ENCODE peak calls at places on chromosomes 13 and 19, in eight cellular contexts. K is CD8-positive, alpha-beta memory T cell; R is osteoblast; M is heart right ventricle; U is heart left ventricle; H is ascending aorta; G is cardiac muscle cell; B is IMR-90. C is an unnamed sample. For H3K4me1, the result is how much of the 10 kb centered on the place peaks cover.

GRCh38 chr19:18417250-18418033 is 1.8 kb upstream of the SSBP4 start:
- DNase-seq in K (peak), R (peak), M (peak), U (peak), H (no peak), G (peak), B (peak), C (no peak)

GRCh38 chr13:102606537-102607309 is 9.9 kb downstream of the TPP2 start:
- DNase-seq in K (no peak), R (no peak), M (no peak), U (no peak), H (no peak), G (no peak), B (no peak), C (no peak)

GRCh38 chr13:76829572-76830327 is 56.5 kb downstream of the KCTD12 start:
- DNase-seq in K (no peak), R (no peak), M (peak), U (peak), H (no peak), G (no peak), B (no peak), C (no peak)

GRCh38 chr19:48123907-48124675 is 13.5 kb upstream of the PLA2G4C start:
- DNase-seq in K (no peak), R (peak), M (no peak), U (no peak), H (no peak), G (no peak), B (peak), C (no peak)

GRCh38 chr19:3734310-3734600 is 26.1 kb downstream of the TJP3 start:
- DNase-seq in K (no peak), R (peak), M (no peak), U (no peak), H (no peak), G (no peak), B (no peak), C (no peak)

GRCh38 chr13:65582160-65582559 is 1648.0 kb downstream of the PCDH9 start:
- DNase-seq in K (no peak), R (no peak), M (no peak), U (no peak), H (no peak), G (no peak), B (no peak), C (no peak)

GRCh38 chr19:13764101-13764807 is at the start of gene MRI1:
- DNase-seq in K (peak), R (peak), M (peak), U (peak), H (no peak), G (peak), B (peak), C (peak)

GRCh38 chr19:5804516-5805464 is at the start of gene NRTN:
- DNase-seq in K (peak), R (no peak), M (no peak), U (peak), H (no peak), G (peak), B (no peak), C (no peak)

GRCh38 chr13:59472134-59472533 is 691.6 kb downstream of the DIAPH3 start:
- DNase-seq in K (no peak), R (no peak), M (no peak), U (no peak), H (no peak), G (no peak), B (peak), C (no peak)

GRCh38 chr19:38690832-38691231 is 43.4 kb downstream of the ACTN4 start:
- DNase-seq in K (no peak), R (peak), M (no peak), U (no peak), H (no peak), G (no peak), B (no peak), C (no peak)

GRCh38 chr19:38691938-38692457 is 44.5 kb downstream of the ACTN4 start:
- DNase-seq in K (no peak), R (peak), M (no peak), U (peak), H (peak), G (no peak), B (peak), C (no peak)

GRCh38 chr19:38687837-38688378 is 40.5 kb downstream of the ACTN4 start:
- DNase-seq in K (no peak), R (peak), M (no peak), U (no peak), H (no peak), G (no peak), B (no peak), C (no peak)

GRCh38 chr19:38692458-38693379 is 45.3 kb downstream of the ACTN4 start:
- DNase-seq in K (no peak), R (peak), M (no peak), U (peak), H (no peak), G (no peak), B (no peak), C (no peak)

DNA sequence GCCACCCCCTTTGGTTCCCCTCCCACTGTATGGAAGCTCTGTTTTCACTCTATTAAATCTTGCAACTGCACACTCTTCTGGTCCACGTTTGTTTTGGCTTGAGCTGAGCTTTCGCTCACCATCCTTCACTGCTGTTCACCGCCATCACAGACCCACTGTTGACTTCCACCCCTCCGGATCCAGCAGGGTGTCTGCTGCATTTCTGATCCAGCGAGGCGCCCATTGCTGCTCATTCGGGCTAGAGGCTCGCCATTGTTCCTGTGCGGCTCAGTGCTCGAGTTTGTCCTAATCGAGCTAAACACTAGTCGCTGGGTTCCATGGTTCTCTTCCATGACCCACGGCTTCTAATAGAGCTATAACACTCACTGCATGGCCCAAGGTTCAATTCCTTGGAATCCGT is 42.7 kb downstream of the ACTN4 start:
- DNase-seq in K (no peak), R (no peak), M (no peak), U (no peak), H (no peak), G (no peak), B (no peak), C (no peak)
- H3K4me1 ChIP-seq in K (half or more), R (half or more), M (half or more), U (half or more), H (under half), G (under half), B (under half), C (half or more)

GRCh38 chr19:35124098-35125060 is 8.8 kb downstream of the FXYD3 start:
- DNase-seq in K (peak), R (peak), M (peak), U (peak), H (peak), G (no peak), B (peak), C (peak)

GRCh38 chr19:35123573-35123972 is 8.0 kb downstream of the FXYD3 start:
- DNase-seq in K (no peak), R (peak), M (no peak), U (no peak), H (peak), G (no peak), B (no peak), C (peak)

GRCh38 chr19:35120898-35121297 is 5.3 kb downstream of the FXYD3 start:
- DNase-seq in K (no peak), R (peak), M (no peak), U (no peak), H (no peak), G (no peak), B (no peak), C (no peak)

GRCh38 chr19:35125270-35125717 is 9.6 kb downstream of the LGI4 start:
- DNase-seq in K (no peak), R (no peak), M (no peak), U (no peak), H (no peak), G (no peak), B (no peak), C (no peak)

DNA sequence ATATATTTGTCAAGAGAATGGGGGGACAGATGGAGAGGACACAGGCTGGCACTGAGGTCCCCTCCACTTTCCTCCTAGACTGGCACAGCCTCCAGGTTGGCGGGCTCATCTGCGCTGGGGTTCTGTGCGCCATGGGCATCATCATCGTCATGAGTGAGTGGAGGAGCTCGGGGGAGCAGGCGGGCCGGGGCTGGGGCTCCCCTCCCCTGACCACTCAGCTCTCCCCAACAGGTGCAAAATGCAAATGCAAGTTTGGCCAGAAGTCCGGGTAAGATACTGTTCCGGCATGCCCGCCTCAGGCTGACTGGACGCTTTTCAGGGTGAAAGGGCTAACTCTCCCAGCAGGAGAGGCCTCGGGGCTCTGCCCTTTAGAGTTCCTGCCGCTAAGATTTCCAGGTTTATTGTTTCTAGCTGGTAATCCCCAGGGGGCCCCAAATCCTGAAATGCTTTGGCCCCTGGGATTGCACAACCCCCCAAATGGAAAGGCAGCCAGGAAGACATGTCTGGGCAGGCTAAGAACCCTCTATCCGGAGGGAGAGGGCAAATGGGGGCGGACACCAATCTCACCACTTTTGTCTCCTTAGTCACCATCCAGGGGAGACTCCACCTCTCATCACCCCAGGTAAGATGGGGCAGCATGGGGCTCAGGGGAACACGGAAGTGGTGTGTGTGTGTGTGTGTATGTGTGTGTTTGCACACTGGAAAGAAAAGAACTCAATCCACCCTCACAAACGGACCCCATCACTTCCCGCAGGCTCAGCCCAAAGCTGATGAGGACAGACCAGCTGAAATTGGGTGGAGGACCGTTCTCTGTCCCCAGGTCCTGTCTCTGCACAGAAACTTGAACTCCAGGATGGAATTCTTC is 7.3 kb downstream of the FXYD3 start:
- DNase-seq in K (no peak), R (peak), M (no peak), U (no peak), H (no peak), G (no peak), B (no peak), C (no peak)
- H3K4me1 ChIP-seq in K (under half), R (under half), M (under half), U (under half), H (under half), G (under half), B (under half), C (half or more)

DNA sequence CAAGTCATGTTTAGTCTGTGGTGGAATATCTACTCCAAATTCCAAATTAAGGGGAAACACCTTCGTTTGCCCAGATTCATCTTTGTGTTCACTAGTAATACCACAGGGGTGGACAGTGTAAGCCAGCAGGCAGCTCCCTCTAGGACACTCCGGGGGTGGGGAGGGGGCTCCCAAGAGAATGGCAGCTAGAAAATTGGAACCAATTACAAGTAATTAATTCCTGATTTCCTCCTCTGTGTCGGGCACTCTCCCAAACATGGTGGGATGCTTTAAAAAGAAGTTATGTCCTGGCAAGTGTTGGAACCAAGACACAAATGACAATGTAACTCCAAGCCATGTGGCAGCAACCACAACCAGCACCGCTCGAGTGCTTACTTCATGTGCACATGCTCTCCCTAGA is 5.9 kb downstream of the COL4A1 start:
- DNase-seq in K (no peak), R (no peak), M (no peak), U (no peak), H (no peak), G (no peak), B (no peak), C (no peak)
- H3K4me1 ChIP-seq in K (under half), R (under half), M (half or more), U (half or more), H (under half), G (under half), B (under half), C (under half)

DNA sequence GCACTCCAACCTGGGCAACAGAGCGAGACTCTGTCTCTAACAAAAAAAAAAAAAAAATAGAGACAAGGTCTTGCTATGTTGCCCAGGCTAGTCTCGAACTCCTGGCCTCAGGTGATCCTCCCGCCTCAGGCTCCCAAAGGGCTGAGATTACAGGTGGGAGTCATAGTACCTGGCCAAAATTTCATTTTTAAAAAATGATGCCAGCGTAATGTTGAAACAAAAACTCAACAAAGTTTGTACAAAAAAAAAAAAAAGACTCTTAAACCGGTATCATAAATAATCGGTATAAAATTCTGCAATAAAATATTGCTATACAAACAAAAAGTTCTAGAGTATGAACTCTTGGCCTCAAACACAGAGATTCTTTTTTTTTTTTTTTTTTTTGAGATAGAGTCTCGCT is 3.5 kb downstream of the GMFG start:
- DNase-seq in K (no peak), R (no peak), M (no peak), U (no peak), H (no peak), G (no peak), B (no peak), C (no peak)
- H3K4me1 ChIP-seq in K (half or more), R (under half), M (under half), U (under half), H (under half), G (under half), B (under half), C (under half)